ENCODE peak calls at places on chromosomes 2 and 18, in nine cellular contexts. C, L, M, S, A, U, Y, Q and O are unnamed samples.

GRCh38 chr2:131656816-131657633 is 129.3 kb downstream of the CCDC74A start:
- DNase-seq in S (no peak), U (no peak), C (no peak), Q (no peak), L (no peak), A (peak; percentile 55), Y (no peak), M (no peak), O (no peak)

GRCh38 chr2:56981554-56981953 is 797.8 kb downstream of the CCDC85A start:
- DNase-seq in M (no peak), Q (no peak), A (no peak), S (no peak), C (no peak), Y (no peak), U (no peak), L (no peak), O (no peak)

GRCh38 chr18:43720036-43720435 is 442.7 kb upstream of the SYT4 start:
- DNase-seq in Q (no peak), Y (no peak), C (no peak), A (no peak), M (no peak), L (no peak), S (no peak), U (no peak), O (no peak)

GRCh38 chr2:239598732-239599090 is 197.9 kb upstream of the HDAC4 start:
- DNase-seq in C (no peak), M (peak; percentile 37), A (no peak), Y (peak; percentile 3), U (peak; percentile 0), Q (no peak), S (no peak), L (peak; percentile 1), O (no peak)

GRCh38 chr2:48048725-48049124 is 142.4 kb upstream of the FBXO11 start:
- DNase-seq in A (no peak), C (no peak), Y (no peak), U (no peak), L (no peak), S (no peak), Q (no peak), M (no peak), O (no peak)

GRCh38 chr2:240986787-240987411 is 11.5 kb upstream of the SNED1 start:
- DNase-seq in U (no peak), Y (peak; percentile 67), M (peak; percentile 91), S (no peak), Q (peak; percentile 57), C (peak; percentile 65), A (peak; percentile 73), L (peak; percentile 15), O (peak; percentile 51)

GRCh38 chr18:39862341-39862740 is 2092.7 kb upstream of the PIK3C3 start:
- DNase-seq in S (no peak), C (no peak), M (no peak), A (no peak), U (no peak), Q (no peak), Y (no peak), L (no peak), O (no peak)

GRCh38 chr18:2939317-2939716 is 73.6 kb downstream of the LPIN2 start:
- DNase-seq in L (no peak), C (no peak), Y (no peak), S (peak; percentile 78), M (no peak), A (no peak), Q (peak; percentile 77), U (no peak), O (no peak)

GRCh38 chr2:235747868-235748144 is 254.0 kb downstream of the AGAP1 start:
- DNase-seq in Q (peak; percentile 31), L (no peak), Y (no peak), C (no peak), S (no peak), U (no peak), M (no peak), A (no peak), O (no peak)

GRCh38 chr18:79940126-79940813 is 11.2 kb downstream of the SLC66A2 start:
- DNase-seq in U (peak; percentile 11), L (no peak), S (peak; percentile 8), A (peak; percentile 56), Q (no peak), Y (no peak), C (no peak), M (peak; percentile 72), O (peak; percentile 39)

GRCh38 chr2:9145752-9146430 is 60.7 kb upstream of the ASAP2 start:
- DNase-seq in L (no peak), U (peak; percentile 70), Y (no peak), Q (no peak), M (no peak), A (no peak), S (no peak), C (no peak), O (no peak)

GRCh38 chr2:59296279-59296678 is 1055.2 kb upstream of the FANCL start:
- DNase-seq in A (no peak), Y (no peak), M (no peak), L (no peak), S (no peak), C (no peak), U (no peak), Q (peak; percentile 41), O (no peak)

GRCh38 chr2:173287594-173287993 is 67.1 kb upstream of the CDCA7 start:
- DNase-seq in L (no peak), A (no peak), Y (no peak), M (no peak), U (peak; percentile 53), Q (no peak), C (no peak), S (no peak), O (no peak)

GRCh38 chr2:35298493-35298892 is 1057.1 kb upstream of the CRIM1 start:
- DNase-seq in L (peak; percentile 16), C (no peak), A (no peak), Y (no peak), M (no peak), S (no peak), U (no peak), Q (no peak), O (no peak)

GRCh38 chr2:190407246-190407661 is 901 bp upstream of the MFSD6 start:
- DNase-seq in M (no peak), U (no peak), Q (no peak), A (no peak), L (no peak), S (no peak), Y (no peak), C (no peak), O (peak; percentile 46)

GRCh38 chr2:189363559-189363958 is 77.7 kb upstream of the WDR75 start:
- DNase-seq in C (peak; percentile 65), S (no peak), L (no peak), A (no peak), Y (no peak), Q (no peak), M (no peak), U (no peak), O (no peak)

GRCh38 chr18:76838182-76838581 is 15.8 kb downstream of the ZNF236 start:
- DNase-seq in Y (no peak), S (no peak), L (no peak), A (no peak), C (peak; percentile 57), U (no peak), Q (no peak), M (no peak), O (no peak)

GRCh38 chr2:38267270-38267925 is 109.7 kb downstream of the ATL2 start:
- DNase-seq in U (no peak), C (no peak), A (no peak), L (no peak), Q (no peak), M (no peak), S (no peak), Y (no peak), O (no peak)
- TF ChIP-seq POLR2A in U (no peak), C (no peak), A (no peak), L (no peak), Q (no peak), M (no peak), S (no peak), Y (no peak), O (no peak)

DNA sequence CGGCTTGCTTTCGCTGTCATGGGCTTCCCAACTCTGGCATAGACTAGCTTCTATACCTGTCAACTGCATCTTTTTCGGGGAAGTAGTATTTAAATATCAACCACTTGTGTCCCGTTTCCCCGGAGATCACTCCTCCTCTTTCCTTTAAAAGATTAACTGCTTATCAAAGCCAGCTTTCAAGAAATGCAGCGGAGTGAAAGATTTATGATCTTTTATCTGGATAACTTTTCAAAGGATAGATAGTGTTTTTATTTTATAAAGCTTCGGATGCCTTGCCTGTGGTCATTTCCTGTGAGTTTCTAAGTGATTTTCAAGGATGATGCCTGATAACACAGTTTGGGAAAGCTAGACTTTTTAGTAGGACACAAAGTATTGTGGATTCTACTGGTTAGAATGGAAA is 2.9 kb upstream of the IGFBP5 start:
- DNase-seq in Q (no peak), Y (no peak), L (no peak), C (no peak), U (no peak), A (no peak), S (no peak), M (no peak), O (no peak)
- H3K4me1 ChIP-seq in Q (peaks cover 23% of the 10 kb centered on the region), Y (no peaks in the 10 kb centered on the region), L (peaks cover 49% of the 10 kb centered on the region), C (peaks cover 28% of the 10 kb centered on the region), U (peaks cover 17% of the 10 kb centered on the region), A (peaks cover 32% of the 10 kb centered on the region), S (peaks cover 19% of the 10 kb centered on the region), M (peaks cover 52% of the 10 kb centered on the region), O (peaks cover 5% of the 10 kb centered on the region)

DNA sequence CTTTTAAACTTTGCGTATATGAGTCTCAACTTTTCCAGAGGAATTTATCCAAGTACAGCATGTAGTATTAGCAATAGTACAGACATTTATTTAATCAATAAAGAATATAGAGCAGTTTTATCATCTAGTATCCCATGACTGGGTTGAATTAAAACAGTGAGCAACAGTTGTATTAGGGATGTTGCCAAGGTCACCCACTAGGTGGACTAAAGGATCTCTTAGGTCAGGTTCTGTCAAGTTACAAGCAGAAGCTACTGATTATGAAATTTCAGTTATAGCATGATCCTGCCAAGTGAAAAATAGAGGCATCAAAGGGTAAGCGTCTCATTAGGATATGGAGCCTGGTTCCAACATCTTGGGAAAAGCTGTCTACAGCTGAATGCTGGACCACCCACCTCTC is 52.1 kb upstream of the LAPTM4A start:
- DNase-seq in C (peak; percentile 12), Q (no peak), Y (no peak), A (no peak), L (no peak), M (no peak), U (no peak), S (no peak), O (no peak)
- TF ChIP-seq CTCF in C (peak; percentile 32), Q (no peak), Y (no peak), A (no peak), L (no peak), M (peak; percentile 9), U (no peak), S (no peak), O (peak; percentile 72)

DNA sequence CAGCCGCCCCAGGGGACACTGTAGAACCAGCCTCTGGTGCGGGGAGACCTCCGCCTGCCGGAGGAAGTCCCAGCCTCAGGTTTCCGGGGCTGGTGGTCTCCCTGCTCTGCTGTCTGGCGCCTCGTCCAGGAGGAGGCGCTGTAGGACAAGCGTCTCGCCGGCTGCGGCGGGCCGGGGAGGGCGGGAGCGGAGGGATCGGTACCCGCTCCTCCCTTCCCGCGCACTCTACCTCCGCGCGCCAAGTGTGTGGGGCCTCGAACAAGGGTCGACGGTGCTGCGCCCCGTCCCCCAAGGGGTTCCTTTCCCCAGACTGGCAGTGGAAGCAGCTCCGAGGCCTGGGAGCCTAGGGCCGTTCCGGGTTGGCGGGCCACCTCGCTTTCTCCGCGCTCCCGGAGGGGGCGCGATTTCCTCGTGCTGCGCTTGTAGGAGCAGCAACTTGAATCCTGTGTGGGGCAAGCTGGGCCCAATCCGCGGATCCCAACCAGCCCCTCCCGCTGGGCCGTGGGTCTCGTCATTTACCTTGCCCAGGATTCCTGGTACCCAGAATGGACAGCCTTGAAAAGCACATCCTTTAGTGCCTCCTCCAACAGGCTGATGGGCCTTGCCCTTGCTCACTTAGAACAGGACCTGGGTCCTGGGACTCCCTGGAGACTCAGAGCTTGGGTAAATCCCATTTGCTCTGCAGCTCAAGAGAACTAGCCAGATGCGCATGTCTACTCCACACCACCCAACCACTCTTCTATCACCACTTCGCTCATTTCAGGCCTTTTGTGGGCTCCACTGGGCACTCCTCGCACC is 10.6 kb upstream of the HOXD4 start:
- DNase-seq in U (peak; percentile 84), C (peak; percentile 46), L (peak; percentile 84), M (peak; percentile 84), A (peak; percentile 85), Y (peak; percentile 81), S (peak; percentile 56), Q (peak; percentile 57), O (peak; percentile 79)
- TF ChIP-seq POLR2A in U (no peak), C (no peak), L (no peak), M (no peak), A (no peak), Y (no peak), S (no peak), Q (no peak), O (no peak)